ENCODE peak calls at places on chromosomes 5 and 9, in seven cellular contexts. F, Y, S, U, E, O and P are unnamed samples.

GRCh38 chr5:101977729-101978345 is 318.2 kb downstream of the SLCO4C1 start:
- DNase-seq in O (peak; percentile 32), E (no peak), Y (peak; percentile 52), S (peak; percentile 74), F (no peak), U (no peak), P (peak; percentile 41)

GRCh38 chr9:78866228-78867132 is 569.6 kb downstream of the PSAT1 start:
- DNase-seq in O (peak; percentile 85), E (no peak), Y (peak; percentile 89), F (no peak), U (no peak), S (no peak), P (no peak)

GRCh38 chr9:347667-348292 is 133.1 kb downstream of the DOCK8 start:
- DNase-seq in O (peak; percentile 26), Y (peak; percentile 41), S (peak; percentile 28), U (no peak), F (no peak), E (no peak), P (no peak)

GRCh38 chr9:92917176-92917800 is 30.0 kb upstream of the FGD3 start:
- DNase-seq in U (no peak), Y (no peak), E (no peak), O (no peak), F (no peak), S (peak; percentile 76), P (no peak)

GRCh38 chr9:18208166-18209059 is 265.5 kb upstream of the ADAMTSL1 start:
- DNase-seq in F (peak; percentile 82), E (no peak), O (peak; percentile 38), Y (peak; percentile 48), U (peak; percentile 38), S (peak; percentile 16), P (peak; percentile 57)

GRCh38 chr5:62498961-62499360 is 79.7 kb upstream of the LRRC70 start:
- DNase-seq in E (no peak), U (no peak), S (no peak), O (no peak), Y (no peak), F (no peak), P (no peak)

GRCh38 chr9:1152171-1152570 is 102.0 kb downstream of the DMRT2 start:
- DNase-seq in Y (no peak), E (no peak), S (no peak), U (no peak), O (no peak), F (no peak), P (no peak)

GRCh38 chr5:74594172-74595040 is 46.1 kb downstream of the ENC1 start:
- DNase-seq in Y (peak; percentile 81), E (no peak), F (no peak), O (no peak), U (no peak), S (no peak), P (no peak)

GRCh38 chr5:132000677-132001453 is 10.6 kb downstream of the ACSL6 start:
- DNase-seq in S (peak; percentile 57), U (no peak), O (no peak), F (no peak), Y (no peak), E (no peak), P (no peak)

GRCh38 chr5:106380736-106381135 is 1290.0 kb downstream of the EFNA5 start:
- DNase-seq in F (no peak), O (peak; percentile 19), E (no peak), S (no peak), U (no peak), Y (peak; percentile 74), P (no peak)

GRCh38 chr9:96391021-96391765 is 7.7 kb upstream of the SLC35D2 start:
- DNase-seq in U (no peak), O (no peak), Y (peak; percentile 55), E (no peak), F (no peak), S (no peak), P (no peak)

GRCh38 chr5:57175586-57175985 is 1.7 kb downstream of the GPBP1 start:
- DNase-seq in U (no peak), F (peak; percentile 39), O (peak; percentile 37), S (peak; percentile 43), Y (no peak), E (no peak), P (no peak)